ENCODE peak calls at places on chromosomes 4 and X, in nine cellular contexts. Q is SK-N-SH, I is transverse colon, K is endothelial cell of umbilical vein, T is suprapubic skin, P is sigmoid colon, G is GM23338, N is upper lobe of left lung, R is HCT116. L is an unnamed sample.

GRCh38 chr4:54914781-54915180 is 210.6 kb downstream of the KDR start:
- DNase-seq in K (no peak), I (no peak), N (no peak), G (no peak), T (no peak), P (no peak), Q (no peak), R (no peak), L (no peak)

GRCh38 chr4:126794363-126794762 is 838.4 kb upstream of the INTU start:
- DNase-seq in T (no peak), G (no peak), Q (no peak), R (no peak), I (no peak), P (no peak), K (no peak), N (no peak), L (no peak)

GRCh38 chr4:45294464-45294863 is 568.1 kb upstream of the GNPDA2 start:
- DNase-seq in P (no peak), R (no peak), G (no peak), Q (no peak), T (no peak), N (no peak), I (no peak), K (no peak), L (no peak)

GRCh38 chrX:106201502-106202178 is 33.5 kb downstream of the PWWP3B start:
- DNase-seq in R (no peak), I (no peak), G (peak; percentile 64), K (no peak), P (no peak), Q (no peak), T (no peak), N (no peak), L (no peak)

GRCh38 chr4:152352215-152352614 is 183.7 kb downstream of the FBXW7 start:
- DNase-seq in T (no peak), K (no peak), N (no peak), R (no peak), I (no peak), P (no peak), Q (no peak), G (no peak), L (no peak)

GRCh38 chr4:88297131-88297530 is 12.8 kb upstream of the PPM1K start:
- DNase-seq in P (no peak), R (no peak), G (peak; percentile 44), Q (no peak), I (no peak), N (no peak), K (no peak), T (no peak), L (no peak)

GRCh38 chr4:105894570-105895323 is 524 bp upstream of the NPNT start:
- DNase-seq in R (peak; percentile 36), N (peak; percentile 53), G (peak; percentile 56), I (peak; percentile 61), P (no peak), T (no peak), K (no peak), Q (no peak), L (no peak)

GRCh38 chr4:90183254-90183653 is 56.1 kb downstream of the CCSER1 start:
- DNase-seq in N (no peak), K (no peak), T (no peak), G (no peak), Q (no peak), I (peak; percentile 24), P (no peak), R (no peak), L (no peak)

GRCh38 chr4:132956951-132957350 is 192.1 kb upstream of the PCDH10 start:
- DNase-seq in P (no peak), T (no peak), Q (no peak), I (no peak), N (no peak), R (no peak), G (no peak), K (no peak), L (no peak)

GRCh38 chr4:73964862-73965611 is 16.8 kb downstream of the PF4 start:
- DNase-seq in K (peak; percentile 23), G (peak; percentile 84), T (no peak), P (no peak), Q (no peak), N (peak; percentile 34), I (no peak), R (peak; percentile 46), L (no peak)

GRCh38 chr4:88724406-88724805 is 26.8 kb upstream of the NAP1L5 start:
- DNase-seq in K (no peak), P (no peak), N (no peak), Q (no peak), I (no peak), G (no peak), R (no peak), T (no peak), L (no peak)

GRCh38 chr4:42710329-42710728 is 53.4 kb upstream of the ATP8A1 start:
- DNase-seq in P (no peak), I (no peak), G (no peak), Q (no peak), T (no peak), N (no peak), K (no peak), R (no peak), L (no peak)

GRCh38 chr4:1567808-1568581 is 116.1 kb downstream of the FAM53A start:
- DNase-seq in G (peak; percentile 37), R (no peak), I (no peak), K (no peak), P (peak; percentile 58), N (no peak), Q (no peak), T (no peak), L (peak; percentile 78)

GRCh38 chr4:126071346-126072333 is 756.9 kb downstream of the FAT4 start:
- DNase-seq in P (no peak), K (peak; percentile 94), G (no peak), N (peak; percentile 57), Q (peak; percentile 22), R (no peak), I (no peak), T (no peak), L (no peak)

GRCh38 chr4:156329779-156330178 is 376.1 kb upstream of the CTSO start:
- DNase-seq in Q (no peak), P (no peak), R (no peak), G (no peak), K (no peak), N (no peak), I (no peak), T (no peak), L (no peak)

GRCh38 chr4:63106600-63106999 is 1302.7 kb downstream of the TECRL start:
- DNase-seq in G (no peak), R (no peak), T (no peak), N (no peak), P (no peak), I (no peak), Q (no peak), K (no peak), L (no peak)

DNA sequence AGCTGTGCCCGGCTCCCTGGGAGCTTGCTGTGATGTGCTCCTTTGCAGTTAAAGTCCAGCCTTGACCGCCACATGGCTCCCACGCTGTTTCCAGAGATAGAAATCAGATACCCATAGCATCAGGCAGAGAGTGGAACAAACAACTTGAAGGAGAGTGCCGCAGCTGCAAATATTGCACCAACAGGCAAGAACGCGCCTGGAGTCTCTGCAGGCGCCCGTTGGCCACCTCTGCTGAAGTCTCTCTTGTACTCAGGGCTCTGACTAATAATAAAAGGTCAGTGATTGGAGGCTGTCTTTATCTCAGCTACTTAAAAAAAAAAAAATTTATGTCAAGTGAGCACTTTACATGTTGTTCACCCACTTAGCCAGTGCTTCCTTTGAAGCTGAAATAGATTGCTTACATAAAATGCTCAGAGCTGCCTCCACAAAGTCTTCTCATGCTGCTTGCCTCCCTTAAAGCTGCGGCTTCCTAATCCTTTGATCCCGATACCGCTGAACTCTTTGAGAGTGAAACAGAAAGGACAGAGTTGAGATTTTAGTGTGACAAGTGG is 30.9 kb upstream of the TENM3 start:
- DNase-seq in G (peak; percentile 31), Q (peak; percentile 77), T (no peak), N (peak; percentile 78), I (no peak), P (no peak), K (no peak), R (no peak), L (no peak)
- H3K4me3 ChIP-seq in G (no peak overlapping the region), Q (no peak overlapping the region), T (no peak overlapping the region), N (no peak overlapping the region), I (no peak overlapping the region), P (no peak overlapping the region), K (no peak overlapping the region), R (no peak overlapping the region), L (no peak overlapping the region)

GRCh38 chrX:40091691-40092421 is 5.9 kb downstream of the BCOR start:
- DNase-seq in R (no peak), K (no peak), G (no peak), N (no peak), T (no peak), P (no peak), Q (peak; percentile 39), I (peak; percentile 68), L (peak; percentile 74)

GRCh38 chrX:40088803-40089540 is 8.8 kb downstream of the BCOR start:
- DNase-seq in P (no peak), Q (no peak), G (no peak), I (no peak), K (no peak), R (no peak), N (no peak), T (no peak), L (no peak)

GRCh38 chrX:40088299-40088625 is 9.5 kb downstream of the BCOR start:
- DNase-seq in P (no peak), Q (no peak), N (no peak), R (no peak), T (no peak), I (no peak), G (peak; percentile 69), K (no peak), L (no peak)

GRCh38 chrX:40090961-40091360 is 6.8 kb downstream of the BCOR start:
- DNase-seq in P (no peak), G (no peak), R (no peak), Q (no peak), I (no peak), K (no peak), T (no peak), N (no peak), L (peak; percentile 6)

GRCh38 chrX:40090050-40090804 is 7.5 kb downstream of the BCOR start:
- DNase-seq in R (no peak), T (no peak), I (peak; percentile 43), P (no peak), G (no peak), Q (peak; percentile 68), K (peak; percentile 8), N (peak; percentile 52), L (peak; percentile 84)
- H3K4me1 ChIP-seq in R (peaks cover 96% of the 10 kb centered on the region), T (peaks cover 49% of the 10 kb centered on the region), I (peaks cover 16% of the 10 kb centered on the region), P (peaks cover 57% of the 10 kb centered on the region), G (peaks cover 46% of the 10 kb centered on the region), Q (peaks cover 18% of the 10 kb centered on the region), K (peaks cover 16% of the 10 kb centered on the region), N (peaks cover 25% of the 10 kb centered on the region), L (peaks cover 84% of the 10 kb centered on the region)

GRCh38 chr4:148790691-148791090 is 348.5 kb upstream of the NR3C2 start:
- DNase-seq in Q (no peak), K (no peak), N (peak; percentile 25), P (no peak), G (no peak), I (no peak), R (no peak), T (no peak), L (no peak)
- TF ChIP-seq POLR2AphosphoS5 in Q (no peak), K (no peak), N (no peak), P (no peak), G (no peak), I (no peak), R (no peak), T (no peak), L (no peak)

GRCh38 chr4:139735381-139736256 is 70.0 kb downstream of the MGST2 start:
- DNase-seq in T (no peak), R (no peak), K (peak; percentile 35), I (no peak), G (peak; percentile 66), P (peak; percentile 74), Q (peak; percentile 94), N (peak; percentile 42), L (peak; percentile 84)
- H3K4me3 ChIP-seq in T (peak overlapping the region; percentile 53), R (no peak overlapping the region), K (no peak overlapping the region), I (peak overlapping the region; percentile 6), G (peak overlapping the region; percentile 79), P (peak overlapping the region; percentile 58), Q (peak overlapping the region; percentile 39), N (peak overlapping the region; percentile 52), L (peak overlapping the region; percentile 53)